ENCODE peak calls at places on chromosomes 3 and 15, in ten cellular contexts. P is islet precursor cell; Q is erythroblast; A is choroid plexus epithelial cell; M is posterior vena cava; V is stimulated activated CD8-positive, alpha-beta memory T cell treated with anti-CD3 and anti-CD28 coated beads, Interleukin-12 subunit alpha, Interleukin-12 subunit beta, amount 100 ng/mL, for 1 hour; C is neural crest cell; B is NCI-H446; L is BE2C; O is NCI-H2081. R is an unnamed sample.
A peak's percentile ranks its signal among the peaks of the same experiment; 100 is the strongest.

GRCh38 chr15:63474810-63475316 is 29.5 kb upstream of the USP3 start:
- DNase-seq in P (no peak), Q (no peak), A (no peak), M (no peak), V (no peak), C (no peak), B (peak; percentile 31), L (no peak), O (no peak), R (no peak)

GRCh38 chr15:34753236-34753894 is 1.4 kb downstream of the GJD2 start:
- DNase-seq in P (peak; percentile 84), Q (no peak), A (peak; percentile 63), M (peak; percentile 76), V (no peak), C (peak; percentile 65), B (no peak), L (no peak), O (no peak), R (no peak)

GRCh38 chr3:165339753-165340152 is 143.6 kb upstream of the SLITRK3 start:
- DNase-seq in P (no peak), Q (no peak), A (peak; percentile 2), M (no peak), V (no peak), C (no peak), B (peak; percentile 62), L (peak; percentile 5), O (peak; percentile 13), R (no peak)

GRCh38 chr3:11638669-11639402 is 4.9 kb downstream of the VGLL4 start:
- DNase-seq in P (peak; percentile 65), Q (no peak), A (peak; percentile 29), M (no peak), V (no peak), C (no peak), B (no peak), L (peak; percentile 91), O (no peak), R (no peak)

GRCh38 chr15:52234596-52235541 is 43.7 kb upstream of the GNB5 start:
- DNase-seq in P (peak; percentile 16), Q (no peak), A (no peak), M (no peak), V (no peak), C (no peak), B (no peak), L (no peak), O (no peak), R (peak; percentile 41)

GRCh38 chr3:169387751-169388696 is 275.5 kb downstream of the MECOM start:
- DNase-seq in P (peak; percentile 51), Q (no peak), A (peak; percentile 4), M (peak; percentile 88), V (no peak), C (no peak), B (no peak), L (no peak), O (no peak), R (no peak)

GRCh38 chr3:149462653-149463052 is 11.8 kb upstream of the TM4SF4 start:
- DNase-seq in P (no peak), Q (no peak), A (peak; percentile 34), M (no peak), V (no peak), C (no peak), B (no peak), L (no peak), O (no peak), R (no peak)

GRCh38 chr3:45528429-45528828 is 66.1 kb upstream of the LIMD1 start:
- DNase-seq in P (peak; percentile 4), Q (no peak), A (peak; percentile 35), M (no peak), V (no peak), C (no peak), B (no peak), L (no peak), O (no peak), R (no peak)

GRCh38 chr3:13574083-13574797 is 25.3 kb downstream of the FBLN2 start:
- DNase-seq in P (no peak), Q (peak; percentile 34), A (peak; percentile 10), M (peak; percentile 80), V (no peak), C (no peak), B (no peak), L (peak; percentile 88), O (no peak), R (no peak)

GRCh38 chr3:11718582-11719405 is 75.1 kb upstream of the VGLL4 start:
- DNase-seq in P (peak; percentile 72), Q (peak; percentile 25), A (peak; percentile 66), M (peak; percentile 86), V (no peak), C (peak; percentile 21), B (no peak), L (peak; percentile 6), O (no peak), R (peak; percentile 38)

GRCh38 chr3:108862865-108863798 is 40.5 kb downstream of the TRAT1 start:
- DNase-seq in P (no peak), Q (no peak), A (peak; percentile 76), M (no peak), V (no peak), C (no peak), B (no peak), L (no peak), O (no peak), R (peak; percentile 22)

GRCh38 chr15:85607141-85607806 is 187.5 kb downstream of the KLHL25 start:
- DNase-seq in P (no peak), Q (no peak), A (peak; percentile 38), M (no peak), V (no peak), C (no peak), B (no peak), L (no peak), O (no peak), R (no peak)

GRCh38 chr3:134650431-134651346 is at the start of gene KY:
- DNase-seq in P (peak; percentile 86), Q (peak; percentile 8), A (peak; percentile 47), M (no peak), V (no peak), C (peak; percentile 37), B (no peak), L (peak; percentile 59), O (peak; percentile 43), R (no peak)

GRCh38 chr3:178498866-178499265 is 37.4 kb upstream of the KCNMB2 start:
- DNase-seq in P (no peak), Q (no peak), A (no peak), M (no peak), V (no peak), C (no peak), B (peak; percentile 15), L (no peak), O (no peak), R (no peak)

GRCh38 chr3:191070201-191070600 is 128.8 kb upstream of the OSTN start:
- DNase-seq in P (no peak), Q (no peak), A (peak; percentile 87), M (no peak), V (no peak), C (no peak), B (no peak), L (no peak), O (no peak), R (no peak)

GRCh38 chr3:39808467-39809180 is 785 bp upstream of the MYRIP start:
- DNase-seq in P (peak; percentile 70), Q (peak; percentile 34), A (no peak), M (peak; percentile 78), V (no peak), C (peak; percentile 9), B (no peak), L (peak; percentile 24), O (no peak), R (no peak)

GRCh38 chr3:10964537-10965167 is 27.9 kb upstream of the SLC6A1 start:
- DNase-seq in P (peak; percentile 72), Q (peak; percentile 30), A (peak; percentile 39), M (no peak), V (no peak), C (peak; percentile 39), B (no peak), L (no peak), O (no peak), R (no peak)

GRCh38 chr15:25241241-25241801 is 197.5 kb downstream of the UBE3A start:
- DNase-seq in P (no peak), Q (no peak), A (no peak), M (peak; percentile 59), V (no peak), C (no peak), B (no peak), L (peak; percentile 3), O (no peak), R (peak; percentile 4)

GRCh38 chr3:181279239-181279565 is 289.7 kb upstream of the DNAJC19 start:
- DNase-seq in P (no peak), Q (no peak), A (no peak), M (no peak), V (no peak), C (no peak), B (no peak), L (no peak), O (no peak), R (no peak)

GRCh38 chr3:14914777-14915113 is 32.6 kb upstream of the NR2C2 start:
- DNase-seq in P (no peak), Q (no peak), A (no peak), M (no peak), V (no peak), C (no peak), B (no peak), L (no peak), O (no peak), R (no peak)

GRCh38 chr15:86855962-86856361 is 776.3 kb downstream of the AGBL1 start:
- DNase-seq in P (peak; percentile 92), Q (no peak), A (no peak), M (no peak), V (no peak), C (no peak), B (no peak), L (peak; percentile 14), O (no peak), R (no peak)

GRCh38 chr15:49895337-49896223 is 223.5 kb downstream of the ATP8B4 start:
- DNase-seq in P (peak; percentile 67), Q (no peak), A (peak; percentile 74), M (no peak), V (no peak), C (no peak), B (no peak), L (no peak), O (no peak), R (no peak)

GRCh38 chr3:23952646-23953045 is 7.6 kb downstream of the NR1D2 start:
- DNase-seq in P (no peak), Q (no peak), A (no peak), M (no peak), V (no peak), C (no peak), B (no peak), L (no peak), O (no peak), R (no peak)

GRCh38 chr3:146581877-146582508 is 23.2 kb downstream of the PLSCR5 start:
- DNase-seq in P (peak; percentile 88), Q (peak; percentile 42), A (peak; percentile 65), M (no peak), V (no peak), C (no peak), B (no peak), L (no peak), O (no peak), R (no peak)

GRCh38 chr3:52039846-52040245 is 16.5 kb downstream of the DUSP7 start:
- DNase-seq in P (no peak), Q (no peak), A (no peak), M (peak; percentile 91), V (no peak), C (peak; percentile 72), B (peak; percentile 26), L (no peak), O (no peak), R (no peak)

GRCh38 chr3:133712017-133712416 is 34.2 kb upstream of the TF start:
- DNase-seq in P (peak; percentile 18), Q (no peak), A (no peak), M (no peak), V (no peak), C (no peak), B (no peak), L (no peak), O (no peak), R (no peak)

GRCh38 chr3:133888739-133889340 is 6.8 kb downstream of the RAB6B start:
- DNase-seq in P (no peak), Q (no peak), A (no peak), M (peak; percentile 44), V (no peak), C (no peak), B (no peak), L (no peak), O (no peak), R (no peak)

GRCh38 chr15:62896380-62896866 is 146.1 kb upstream of the TPM1 start:
- DNase-seq in P (peak; percentile 87), Q (no peak), A (no peak), M (no peak), V (no peak), C (no peak), B (no peak), L (no peak), O (no peak), R (no peak)

R was measured in activated T-cell treated with anti-CD3 and anti-CD28 coated beads, Interleukin-2, amount 50 U/mL, for 1 hour.